ENCODE peak calls at places on chromosomes 3 and 15, in six cellular contexts. E is fibroblast of the aortic adventitia; P is lower leg skin; K is stimulated activated CD4-positive, alpha-beta T cell treated with anti-CD3 and anti-CD28 coated beads, TNF-alpha, amount 100 ng/mL, for 4 hours; S is natural killer cell; G is DMS79 treated with DMSO at 0.1 percent for 48 hours. Y is an unnamed sample.

GRCh38 chr3:126852536-126852935 is 130.4 kb upstream of the PLXNA1 start:
- DNase-seq in E (no peak), P (no peak), K (no peak), S (no peak), G (peak), Y (no peak)

GRCh38 chr15:63712828-63713520 is 115.8 kb downstream of the FBXL22 start:
- DNase-seq in E (no peak), P (no peak), K (no peak), S (no peak), G (no peak), Y (no peak)

GRCh38 chr15:68042156-68042854 is 11.8 kb upstream of the PIAS1 start:
- DNase-seq in E (no peak), P (no peak), K (no peak), S (no peak), G (no peak), Y (no peak)

GRCh38 chr3:113834983-113835382 is 3.6 kb upstream of the GRAMD1C start:
- DNase-seq in E (no peak), P (no peak), K (no peak), S (no peak), G (no peak), Y (no peak)

GRCh38 chr15:31267161-31268107 is 59.2 kb upstream of the KLF13 start:
- DNase-seq in E (no peak), P (peak), K (no peak), S (peak), G (no peak), Y (peak)

GRCh38 chr3:186002884-186003472 is 65.2 kb upstream of the TRA2B start:
- DNase-seq in E (no peak), P (no peak), K (no peak), S (no peak), G (no peak), Y (no peak)

GRCh38 chr3:87446849-87447387 is 170.5 kb upstream of the POU1F1 start:
- DNase-seq in E (no peak), P (no peak), K (no peak), S (no peak), G (no peak), Y (no peak)

GRCh38 chr3:181892848-181893247 is 181.1 kb downstream of the SOX2 start:
- DNase-seq in E (no peak), P (no peak), K (no peak), S (no peak), G (no peak), Y (no peak)

GRCh38 chr15:85871545-85871944 is 76.8 kb upstream of the KLHL25 start:
- DNase-seq in E (no peak), P (no peak), K (no peak), S (no peak), G (no peak), Y (no peak)

GRCh38 chr3:190026154-190026553 is 94.5 kb downstream of the P3H2 start:
- DNase-seq in E (no peak), P (no peak), K (no peak), S (no peak), G (no peak), Y (no peak)

GRCh38 chr15:58078591-58078990 is 13.1 kb upstream of the ALDH1A2 start:
- DNase-seq in E (no peak), P (no peak), K (no peak), S (no peak), G (no peak), Y (no peak)

GRCh38 chr3:160754371-160754854 is 1.6 kb upstream of the PPM1L start:
- DNase-seq in E (peak), P (peak), K (no peak), S (peak), G (peak), Y (no peak)

GRCh38 chr3:184166671-184167070 is 8.0 kb upstream of the AP2M1 start:
- DNase-seq in E (no peak), P (no peak), K (no peak), S (no peak), G (no peak), Y (no peak)

GRCh38 chr3:44984335-44984734 is 8.3 kb downstream of the EXOSC7 start:
- DNase-seq in E (no peak), P (no peak), K (no peak), S (peak), G (peak), Y (no peak)

GRCh38 chr15:26355671-26356070 is 417.2 kb downstream of the GABRB3 start:
- DNase-seq in E (no peak), P (no peak), K (no peak), S (no peak), G (peak), Y (no peak)

GRCh38 chr3:99498544-99499234 is 139.7 kb upstream of the COL8A1 start:
- DNase-seq in E (peak), P (no peak), K (no peak), S (no peak), G (no peak), Y (no peak)